ENCODE peak calls at places on chromosomes 12 and 14, in ten cellular contexts. C is posterior vena cava; D is HCT116; K is KG1; H is stimulated activated CD8-positive, alpha-beta memory T cell treated with anti-CD3 and anti-CD28 coated beads, Interleukin-4, amount 100 ng/mL, for 1 hour; T is dorsolateral prefrontal cortex; N is GM10248; Q is dermis microvascular lymphatic vessel endothelial cell; R is HTR-8/SVneo; S is NCI-H748 treated with DMSO at 0.1 percent for 48 hours. W is an unnamed sample.

GRCh38 chr14:93219103-93219726 is 12.2 kb downstream of the UBR7 start:
- DNase-seq in C (no peak), D (peak; percentile 51), K (no peak), H (no peak), T (peak; percentile 20), N (peak; percentile 63), Q (peak; percentile 67), R (no peak), S (peak; percentile 16), W (no peak)

GRCh38 chr12:54251667-54252284 is 28.1 kb downstream of the CBX5 start:
- DNase-seq in C (no peak), D (peak; percentile 37), K (no peak), H (no peak), T (no peak), N (peak; percentile 65), Q (peak; percentile 50), R (peak; percentile 64), S (peak; percentile 51), W (no peak)

GRCh38 chr14:59415836-59416620 is 49.2 kb downstream of the GPR135 start:
- DNase-seq in C (no peak), D (no peak), K (no peak), H (no peak), T (no peak), N (no peak), Q (no peak), R (no peak), S (no peak), W (no peak)

GRCh38 chr12:121784460-121784859 is 9.0 kb downstream of the RHOF start:
- DNase-seq in C (no peak), D (no peak), K (no peak), H (no peak), T (no peak), N (no peak), Q (no peak), R (peak; percentile 79), S (no peak), W (no peak)

GRCh38 chr14:105030836-105031396 is 10.0 kb upstream of the CDCA4 start:
- DNase-seq in C (no peak), D (no peak), K (no peak), H (no peak), T (no peak), N (no peak), Q (no peak), R (no peak), S (no peak), W (no peak)

GRCh38 chr12:120928864-120929652 is 24.9 kb upstream of the SPPL3 start:
- DNase-seq in C (no peak), D (peak; percentile 90), K (no peak), H (no peak), T (no peak), N (no peak), Q (no peak), R (no peak), S (no peak), W (no peak)

GRCh38 chr12:91902860-91903683 is 242.6 kb downstream of the BTG1 start:
- DNase-seq in C (no peak), D (no peak), K (no peak), H (no peak), T (no peak), N (no peak), Q (no peak), R (no peak), S (no peak), W (no peak)

GRCh38 chr14:99174081-99174851 is 97.7 kb downstream of the BCL11B start:
- DNase-seq in C (peak; percentile 80), D (no peak), K (no peak), H (no peak), T (no peak), N (no peak), Q (no peak), R (no peak), S (no peak), W (no peak)

GRCh38 chr12:90987101-90987500 is 17.7 kb downstream of the EPYC start:
- DNase-seq in C (no peak), D (no peak), K (no peak), H (no peak), T (no peak), N (no peak), Q (no peak), R (no peak), S (no peak), W (no peak)

GRCh38 chr12:28583771-28584261 is 393.6 kb downstream of the CCDC91 start:
- DNase-seq in C (no peak), D (no peak), K (no peak), H (no peak), T (no peak), N (no peak), Q (no peak), R (peak; percentile 21), S (no peak), W (no peak)

GRCh38 chr12:41058266-41058665 is 129.9 kb upstream of the PDZRN4 start:
- DNase-seq in C (no peak), D (no peak), K (no peak), H (no peak), T (no peak), N (no peak), Q (no peak), R (no peak), S (no peak), W (no peak)

GRCh38 chr14:85439696-85440328 is 90.1 kb upstream of the FLRT2 start:
- DNase-seq in C (no peak), D (no peak), K (no peak), H (no peak), T (no peak), N (no peak), Q (no peak), R (peak; percentile 58), S (no peak), W (no peak)

W was measured in posterior cingulate gyrus.